ENCODE peak calls at places on chromosome 15, in six cellular contexts. V is mammary epithelial cell; G is mesendoderm; L is CD8-positive, alpha-beta T cell; I is fibroblast of villous mesenchyme; O is neuronal stem cell. E is an unnamed sample.

GRCh38 chr15:22903427-22903826 is 65.0 kb downstream of the NIPA2 start:
- DNase-seq in V (no peak), G (no peak), L (no peak), I (no peak), O (no peak), E (peak)

GRCh38 chr15:75107905-75108838 is 84.8 kb downstream of the PPCDC start:
- DNase-seq in V (peak), G (no peak), L (peak), I (peak), O (no peak), E (peak)

GRCh38 chr15:41695750-41696436 is 35.7 kb downstream of the MGA start:
- DNase-seq in V (peak), G (peak), L (peak), I (peak), O (no peak), E (peak)

GRCh38 chr15:40016224-40016865 is 22.6 kb downstream of the SRP14 start:
- DNase-seq in V (no peak), G (no peak), L (no peak), I (no peak), O (no peak), E (no peak)

GRCh38 chr15:75061272-75061671 is 37.9 kb downstream of the PPCDC start:
- DNase-seq in V (peak), G (no peak), L (peak), I (peak), O (no peak), E (peak)

GRCh38 chr15:31342781-31343626 is 16.4 kb downstream of the KLF13 start:
- DNase-seq in V (no peak), G (no peak), L (no peak), I (no peak), O (no peak), E (peak)

GRCh38 chr15:33119263-33119662 is 75.3 kb downstream of the FMN1 start:
- DNase-seq in V (no peak), G (no peak), L (no peak), I (no peak), O (no peak), E (no peak)

GRCh38 chr15:28888302-28888894 is 2.6 kb downstream of the APBA2 start:
- DNase-seq in V (no peak), G (no peak), L (no peak), I (no peak), O (no peak), E (no peak)

GRCh38 chr15:85407421-85408269 is 27.2 kb downstream of the AKAP13 start:
- DNase-seq in V (peak), G (no peak), L (no peak), I (peak), O (no peak), E (no peak)

GRCh38 chr15:28995721-28996120 is 109.9 kb downstream of the APBA2 start:
- DNase-seq in V (no peak), G (no peak), L (no peak), I (no peak), O (no peak), E (no peak)

GRCh38 chr15:95111969-95112368 is 880.6 kb downstream of the MCTP2 start:
- DNase-seq in V (no peak), G (no peak), L (no peak), I (no peak), O (no peak), E (no peak)

GRCh38 chr15:96345560-96346389 is 15.3 kb downstream of the NR2F2 start:
- DNase-seq in V (no peak), G (peak), L (no peak), I (peak), O (no peak), E (peak)

GRCh38 chr15:76135516-76135915 is 75.7 kb downstream of the TMEM266 start:
- DNase-seq in V (no peak), G (no peak), L (no peak), I (no peak), O (no peak), E (no peak)

GRCh38 chr15:76138436-76138835 is 78.7 kb downstream of the TMEM266 start:
- DNase-seq in V (no peak), G (peak), L (no peak), I (no peak), O (no peak), E (no peak)

GRCh38 chr15:76134537-76134936 is 74.8 kb downstream of the TMEM266 start:
- DNase-seq in V (no peak), G (no peak), L (no peak), I (no peak), O (no peak), E (no peak)

GRCh38 chr15:76140069-76140454 is 80.3 kb downstream of the TMEM266 start:
- DNase-seq in V (no peak), G (peak), L (no peak), I (no peak), O (no peak), E (peak)

GRCh38 chr15:76139368-76140068 is 79.7 kb downstream of the TMEM266 start:
- DNase-seq in V (peak), G (peak), L (peak), I (peak), O (peak), E (peak)
- H3K4me3 ChIP-seq in V (no peak), G (no peak), L (no peak), I (no peak), O (no peak), E (no peak)

DNA sequence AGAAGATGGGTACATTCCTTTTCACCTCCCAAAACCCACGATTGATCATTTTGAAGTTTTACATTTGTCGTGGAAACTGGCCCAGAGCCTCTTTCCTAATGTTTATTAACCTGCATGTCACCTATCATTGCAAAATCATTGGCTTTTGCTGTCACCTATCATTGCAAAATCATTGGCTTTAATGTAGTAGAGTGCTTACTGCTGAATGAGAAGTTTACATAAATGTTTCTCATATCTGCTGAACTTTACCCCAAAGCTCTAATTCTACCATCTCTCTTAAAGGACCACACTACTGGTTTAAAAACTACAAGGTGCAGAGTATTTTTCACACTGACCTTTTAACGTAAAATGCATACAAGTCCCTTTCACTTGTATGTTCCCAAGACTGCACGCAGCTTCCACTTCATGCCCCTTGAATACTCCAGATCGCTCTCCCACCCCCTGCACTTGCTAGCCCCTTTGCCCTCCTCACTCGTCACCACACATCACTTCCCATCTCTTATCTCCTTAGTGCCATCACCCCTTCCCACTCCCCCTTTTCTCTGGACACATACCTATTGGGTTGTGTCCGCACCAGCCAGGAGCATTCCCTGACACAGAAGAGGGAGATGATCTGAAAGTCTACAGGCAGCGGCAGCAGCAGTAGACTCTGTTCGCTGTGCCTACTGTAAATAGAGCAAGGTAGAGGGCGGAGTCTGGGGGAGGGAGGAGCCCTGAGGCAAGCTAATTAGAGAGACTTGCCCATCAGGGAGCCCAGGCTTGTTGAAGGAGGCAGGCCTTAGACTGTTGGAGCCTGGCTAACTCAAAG is 30.2 kb upstream of the ATOSA start:
- DNase-seq in V (no peak), G (peak), L (no peak), I (no peak), O (no peak), E (peak)
- H3K4me3 ChIP-seq in V (no peak), G (no peak), L (no peak), I (no peak), O (no peak), E (peak)

DNA sequence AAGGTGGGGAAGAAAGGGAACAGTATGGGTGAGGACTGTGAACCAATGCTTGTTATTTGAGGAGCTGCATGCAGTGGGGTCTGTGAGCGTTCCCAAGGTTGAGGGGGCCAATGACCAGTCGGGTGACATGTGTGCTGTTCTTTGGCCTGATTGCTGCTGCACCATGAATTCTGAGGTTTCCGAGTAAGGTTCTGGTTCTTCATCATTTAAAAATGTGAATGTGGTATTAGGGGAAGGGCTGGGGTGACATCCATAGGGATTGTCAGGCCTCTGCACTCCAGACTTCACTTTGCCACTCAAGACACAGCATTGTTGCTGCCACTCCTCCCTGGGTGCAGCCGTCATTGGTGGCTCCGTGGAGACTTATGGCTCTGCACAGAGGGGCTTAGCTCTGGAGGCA is 32.5 kb downstream of the ABHD17C start:
- DNase-seq in V (no peak), G (no peak), L (no peak), I (no peak), O (no peak), E (no peak)
- H3K4me3 ChIP-seq in V (no peak), G (no peak), L (no peak), I (no peak), O (no peak), E (no peak)

GRCh38 chr15:90594297-90594696 is 64.6 kb downstream of the CRTC3 start:
- DNase-seq in V (no peak), G (no peak), L (peak), I (no peak), O (no peak), E (no peak)
- H3K4me3 ChIP-seq in V (no peak), G (no peak), L (peak), I (no peak), O (no peak), E (no peak)

DNA sequence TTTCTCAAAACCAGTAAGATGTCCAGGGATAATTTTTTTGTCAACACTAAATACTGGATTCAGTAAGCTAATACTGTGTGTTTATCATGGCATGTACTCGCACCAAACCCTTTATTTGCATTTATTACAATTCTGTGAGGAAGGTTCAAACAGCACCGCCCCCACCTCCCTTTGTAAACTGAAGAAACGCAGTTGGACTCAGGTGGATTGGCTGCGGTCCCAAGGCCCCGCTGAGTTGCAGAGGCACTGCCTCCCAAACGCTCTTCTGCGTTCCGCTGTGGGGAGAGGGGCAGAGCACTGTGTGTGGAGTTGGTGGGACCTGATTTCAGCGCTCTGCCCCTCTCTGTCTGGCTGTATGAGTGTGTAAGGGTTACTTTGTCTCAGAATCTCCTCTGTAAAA is 1.2 kb downstream of the RCCD1 start:
- DNase-seq in V (no peak), G (no peak), L (no peak), I (no peak), O (no peak), E (no peak)
- H3K4me3 ChIP-seq in V (no peak), G (no peak), L (peak), I (peak), O (no peak), E (peak)

DNA sequence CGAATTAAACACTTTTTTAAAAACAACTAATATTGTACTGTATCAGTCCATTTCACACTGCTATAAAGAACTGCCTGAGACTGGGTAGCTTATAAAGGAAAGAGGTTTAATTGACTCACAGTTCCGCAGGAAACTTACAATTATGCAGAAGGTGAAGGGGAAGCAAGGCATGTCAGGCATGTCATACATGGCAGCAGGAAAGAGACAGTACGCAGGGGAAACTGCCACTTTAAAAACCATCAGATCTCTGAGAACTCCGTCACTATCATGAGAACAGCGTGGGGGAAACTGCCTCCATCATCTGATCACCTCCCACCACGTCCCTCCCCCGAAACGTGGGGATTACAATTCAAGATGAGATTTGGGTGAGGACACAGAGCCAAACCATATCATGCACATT is 162.8 kb upstream of the TPM1 start:
- DNase-seq in V (no peak), G (peak), L (no peak), I (no peak), O (no peak), E (no peak)
- H3K4me3 ChIP-seq in V (no peak), G (no peak), L (no peak), I (no peak), O (no peak), E (no peak)

GRCh38 chr15:100124361-100124760 is 217.4 kb downstream of the ADAMTS17 start:
- DNase-seq in V (no peak), G (no peak), L (no peak), I (no peak), O (no peak), E (no peak)
- H3K4me3 ChIP-seq in V (no peak), G (no peak), L (no peak), I (no peak), O (no peak), E (no peak)

GRCh38 chr15:48796930-48797329 is 13.9 kb downstream of the CEP152 start:
- DNase-seq in V (peak), G (no peak), L (no peak), I (no peak), O (no peak), E (no peak)
- H3K4me3 ChIP-seq in V (no peak), G (no peak), L (no peak), I (no peak), O (no peak), E (no peak)